ENCODE peak calls at places on chromosomes 1 and 21, in nine cellular contexts. A is MV-4-11, L is hippocampal formation, M is fibroblast of mammary gland, I is NCI-H774, R is GM13976, Z is lower lobe of right lung, C is breast epithelium, G is dermis blood vessel endothelial cell. E is an unnamed sample.

GRCh38 chr1:94025383-94026340 is 95.3 kb downstream of the ABCA4 start:
- DNase-seq in A (no peak), L (no peak), M (peak), I (peak), R (peak), Z (no peak), C (no peak), G (peak), E (peak)

GRCh38 chr1:228270032-228270431 is 62.2 kb downstream of the OBSCN start:
- DNase-seq in A (no peak), L (no peak), M (peak), I (no peak), R (no peak), Z (no peak), C (no peak), G (peak), E (no peak)

GRCh38 chr1:65717815-65718454 is 74.8 kb upstream of the PDE4B start:
- DNase-seq in A (no peak), L (no peak), M (peak), I (no peak), R (no peak), Z (no peak), C (no peak), G (peak), E (no peak)

GRCh38 chr1:83547903-83548302 is 451.0 kb downstream of the TTLL7 start:
- DNase-seq in A (peak), L (no peak), M (peak), I (no peak), R (no peak), Z (no peak), C (no peak), G (no peak), E (no peak)

GRCh38 chr1:220751130-220751529 is 3.0 kb downstream of the MTARC2 start:
- DNase-seq in A (no peak), L (no peak), M (no peak), I (no peak), R (no peak), Z (peak), C (no peak), G (no peak), E (peak)

GRCh38 chr1:9356829-9357466 is 64.3 kb downstream of the SPSB1 start:
- DNase-seq in A (no peak), L (no peak), M (no peak), I (no peak), R (no peak), Z (no peak), C (no peak), G (no peak), E (no peak)

GRCh38 chr1:56370513-56370912 is 208.8 kb downstream of the PLPP3 start:
- DNase-seq in A (no peak), L (no peak), M (no peak), I (no peak), R (no peak), Z (no peak), C (no peak), G (no peak), E (no peak)

GRCh38 chr1:210455840-210456603 is 127.3 kb downstream of the HHAT start:
- DNase-seq in A (peak), L (no peak), M (no peak), I (no peak), R (no peak), Z (no peak), C (no peak), G (no peak), E (no peak)

GRCh38 chr21:45858180-45858579 is 123.4 kb upstream of the COL6A1 start:
- DNase-seq in A (no peak), L (no peak), M (no peak), I (no peak), R (no peak), Z (no peak), C (peak), G (no peak), E (no peak)

GRCh38 chr1:60949154-60949825 is 133.1 kb upstream of the NFIA start:
- DNase-seq in A (no peak), L (no peak), M (no peak), I (no peak), R (no peak), Z (no peak), C (no peak), G (peak), E (no peak)

GRCh38 chr21:27813750-27814149 is 846.9 kb upstream of the ADAMTS5 start:
- DNase-seq in A (no peak), L (peak), M (no peak), I (no peak), R (no peak), Z (no peak), C (no peak), G (no peak), E (no peak)

GRCh38 chr1:58441699-58442098 is 104.8 kb downstream of the OMA1 start:
- DNase-seq in A (no peak), L (no peak), M (peak), I (no peak), R (no peak), Z (no peak), C (no peak), G (no peak), E (no peak)

GRCh38 chr1:203028784-203029553 is 2.7 kb downstream of the PPFIA4 start:
- DNase-seq in A (no peak), L (no peak), M (no peak), I (no peak), R (no peak), Z (no peak), C (no peak), G (no peak), E (no peak)

GRCh38 chr1:151972533-151973270 is 21.0 kb downstream of the S100A10 start:
- DNase-seq in A (peak), L (no peak), M (peak), I (no peak), R (no peak), Z (no peak), C (no peak), G (peak), E (peak)

GRCh38 chr1:116152950-116153691 is 41.9 kb downstream of the MAB21L3 start:
- DNase-seq in A (no peak), L (no peak), M (no peak), I (no peak), R (no peak), Z (no peak), C (no peak), G (no peak), E (no peak)

GRCh38 chr1:53639996-53640695 is 98.8 kb downstream of the GLIS1 start:
- DNase-seq in A (no peak), L (no peak), M (no peak), I (no peak), R (no peak), Z (peak), C (peak), G (no peak), E (no peak)

GRCh38 chr21:41955516-41955915 is 1.7 kb upstream of the C2CD2 start:
- DNase-seq in A (no peak), L (no peak), M (no peak), I (no peak), R (no peak), Z (no peak), C (no peak), G (no peak), E (no peak)

GRCh38 chr1:21541835-21542234 is 32.6 kb downstream of the ALPL start:
- DNase-seq in A (no peak), L (no peak), M (peak), I (no peak), R (no peak), Z (no peak), C (no peak), G (no peak), E (peak)

GRCh38 chr1:198619375-198620140 is 19.3 kb upstream of the PTPRC start:
- DNase-seq in A (no peak), L (no peak), M (no peak), I (no peak), R (no peak), Z (no peak), C (no peak), G (no peak), E (no peak)

GRCh38 chr1:6475381-6476133 is 9.6 kb upstream of the TNFRSF25 start:
- DNase-seq in A (no peak), L (peak), M (peak), I (no peak), R (peak), Z (peak), C (no peak), G (peak), E (peak)

GRCh38 chr1:224432141-224432540 is 2.5 kb downstream of the WDR26 start:
- DNase-seq in A (no peak), L (no peak), M (peak), I (no peak), R (no peak), Z (no peak), C (no peak), G (peak), E (no peak)

GRCh38 chr21:21614966-21615365 is 616.8 kb downstream of the NCAM2 start:
- DNase-seq in A (no peak), L (no peak), M (no peak), I (no peak), R (no peak), Z (no peak), C (no peak), G (no peak), E (no peak)

GRCh38 chr1:202105571-202106339 is 17.0 kb upstream of the GPR37L1 start:
- DNase-seq in A (no peak), L (no peak), M (no peak), I (peak), R (no peak), Z (no peak), C (no peak), G (no peak), E (peak)

GRCh38 chr1:10692401-10693021 is 103.9 kb downstream of the CASZ1 start:
- DNase-seq in A (peak), L (no peak), M (no peak), I (no peak), R (peak), Z (peak), C (no peak), G (peak), E (no peak)

GRCh38 chr21:42641311-42642218 is 11.9 kb upstream of the PDE9A start:
- DNase-seq in A (no peak), L (peak), M (peak), I (no peak), R (no peak), Z (peak), C (no peak), G (no peak), E (no peak)

GRCh38 chr1:116255933-116256649 is 117.0 kb upstream of the ATP1A1 start:
- DNase-seq in A (no peak), L (no peak), M (no peak), I (no peak), R (no peak), Z (no peak), C (no peak), G (no peak), E (no peak)

GRCh38 chr1:168180148-168180524 is 1.4 kb downstream of the TIPRL start:
- DNase-seq in A (no peak), L (no peak), M (peak), I (no peak), R (no peak), Z (no peak), C (no peak), G (no peak), E (no peak)

GRCh38 chr1:216034506-216034905 is 388.7 kb downstream of the USH2A start:
- DNase-seq in A (peak), L (no peak), M (no peak), I (no peak), R (no peak), Z (no peak), C (no peak), G (no peak), E (no peak)

GRCh38 chr1:217506878-217507277 is 124.0 kb downstream of the GPATCH2 start:
- DNase-seq in A (no peak), L (no peak), M (peak), I (no peak), R (no peak), Z (no peak), C (no peak), G (no peak), E (no peak)

GRCh38 chr1:36034692-36035091 is 49.2 kb upstream of the TEKT2 start:
- DNase-seq in A (peak), L (no peak), M (peak), I (no peak), R (no peak), Z (no peak), C (no peak), G (peak), E (no peak)

GRCh38 chr21:27300770-27301169 is 333.9 kb upstream of the ADAMTS5 start:
- DNase-seq in A (no peak), L (no peak), M (peak), I (no peak), R (no peak), Z (no peak), C (no peak), G (no peak), E (no peak)

E was measured in mucosa of gallbladder.